ENCODE peak calls at places on chromosome 19, in four cellular contexts. One of them, this sample, is unnamed.

GRCh38 chr19:29475469-29475868 is 50.3 kb upstream of the VSTM2B start:
- DNase-seq in K562: no peak
- DNase-seq in HepG2: no peak
- DNase-seq in GM12878: no peak
- DNase-seq in this sample: no peak

GRCh38 chr19:2426661-2427322 is 594 bp downstream of the TIMM13 start:
- DNase-seq in K562: peak; percentile 90
- DNase-seq in GM12878: no peak
- DNase-seq in HepG2: peak; percentile 64
- DNase-seq in this sample: peak; percentile 61

GRCh38 chr19:47540748-47541147 is 25.9 kb upstream of the NAPA start:
- DNase-seq in HepG2: peak; percentile 31
- DNase-seq in K562: peak; percentile 45
- DNase-seq in GM12878: no peak
- DNase-seq in this sample: peak; percentile 36

GRCh38 chr19:41734585-41734984 is 20.7 kb upstream of the CEACAM6 start:
- DNase-seq in K562: no peak
- DNase-seq in HepG2: no peak
- DNase-seq in GM12878: no peak
- DNase-seq in this sample: no peak

GRCh38 chr19:56538761-56539263 is at the start of gene ZFP28:
- DNase-seq in HepG2: no peak
- DNase-seq in GM12878: no peak
- DNase-seq in K562: peak; percentile 5
- DNase-seq in this sample: peak; percentile 61

GRCh38 chr19:47305309-47305751 is 4.3 kb upstream of the C5AR1 start:
- DNase-seq in HepG2: peak; percentile 81
- DNase-seq in K562: peak; percentile 77
- DNase-seq in GM12878: peak; percentile 62
- DNase-seq in this sample: peak; percentile 88

GRCh38 chr19:54707932-54708331 is 16.3 kb upstream of the KIR3DL3 start:
- DNase-seq in HepG2: no peak
- DNase-seq in K562: no peak
- DNase-seq in GM12878: no peak
- DNase-seq in this sample: no peak

GRCh38 chr19:29587059-29587458 is 19.0 kb upstream of the POP4 start:
- DNase-seq in HepG2: no peak
- DNase-seq in K562: no peak
- DNase-seq in GM12878: no peak
- DNase-seq in this sample: no peak

GRCh38 chr19:46181386-46181774 is 33.3 kb downstream of the IGFL2 start:
- DNase-seq in GM12878: no peak
- DNase-seq in HepG2: no peak
- DNase-seq in K562: no peak
- DNase-seq in this sample: no peak

GRCh38 chr19:4606921-4607678 is 32.2 kb upstream of the TNFAIP8L1 start:
- DNase-seq in K562: peak; percentile 57
- DNase-seq in HepG2: no peak
- DNase-seq in GM12878: no peak
- DNase-seq in this sample: peak; percentile 53

GRCh38 chr19:33303791-33304759 is 1.7 kb upstream of the CEBPA start:
- DNase-seq in HepG2: no peak
- DNase-seq in GM12878: no peak
- DNase-seq in K562: no peak
- DNase-seq in this sample: no peak

GRCh38 chr19:1106841-1107654 is 3.3 kb downstream of the GPX4 start:
- DNase-seq in GM12878: no peak
- DNase-seq in K562: no peak
- DNase-seq in HepG2: peak; percentile 20
- DNase-seq in this sample: no peak

GRCh38 chr19:54608792-54609191 is 15.4 kb downstream of the LILRA1 start:
- DNase-seq in K562: no peak
- DNase-seq in HepG2: no peak
- DNase-seq in GM12878: no peak
- DNase-seq in this sample: no peak

GRCh38 chr19:48644839-48645651 is 942 bp downstream of the CA11 start:
- DNase-seq in GM12878: no peak
- DNase-seq in K562: peak; percentile 55
- DNase-seq in HepG2: peak; percentile 53
- DNase-seq in this sample: peak; percentile 80

GRCh38 chr19:816500-816857 is 5.3 kb downstream of the PLPPR3 start:
- DNase-seq in HepG2: no peak
- DNase-seq in GM12878: no peak
- DNase-seq in K562: no peak
- DNase-seq in this sample: no peak

GRCh38 chr19:50285833-50286232 is 43.3 kb downstream of the KCNC3 start:
- DNase-seq in HepG2: no peak
- DNase-seq in GM12878: no peak
- DNase-seq in K562: no peak
- DNase-seq in this sample: no peak
- TF ChIP-seq CBFB in HepG2: no peak
- TF ChIP-seq CBFB in GM12878: no peak
- TF ChIP-seq CBFB in K562: no peak
- TF ChIP-seq CBFB in this sample: no peak

GRCh38 chr19:13102666-13103584 is at the start of gene LYL1:
- DNase-seq in HepG2: peak; percentile 45
- DNase-seq in K562: peak; percentile 93
- DNase-seq in GM12878: no peak
- DNase-seq in this sample: peak; percentile 67

GRCh38 chr19:13102416-13102665 is 317 bp downstream of the LYL1 start:
- DNase-seq in K562: no peak
- DNase-seq in HepG2: no peak
- DNase-seq in GM12878: no peak
- DNase-seq in this sample: no peak

GRCh38 chr19:13103585-13103923 is 896 bp upstream of the LYL1 start:
- DNase-seq in HepG2: no peak
- DNase-seq in K562: peak; percentile 30
- DNase-seq in GM12878: no peak
- DNase-seq in this sample: no peak

GRCh38 chr19:13104848-13105646 is 2.4 kb upstream of the LYL1 start:
- DNase-seq in HepG2: no peak
- DNase-seq in K562: no peak
- DNase-seq in GM12878: no peak
- DNase-seq in this sample: no peak

DNA sequence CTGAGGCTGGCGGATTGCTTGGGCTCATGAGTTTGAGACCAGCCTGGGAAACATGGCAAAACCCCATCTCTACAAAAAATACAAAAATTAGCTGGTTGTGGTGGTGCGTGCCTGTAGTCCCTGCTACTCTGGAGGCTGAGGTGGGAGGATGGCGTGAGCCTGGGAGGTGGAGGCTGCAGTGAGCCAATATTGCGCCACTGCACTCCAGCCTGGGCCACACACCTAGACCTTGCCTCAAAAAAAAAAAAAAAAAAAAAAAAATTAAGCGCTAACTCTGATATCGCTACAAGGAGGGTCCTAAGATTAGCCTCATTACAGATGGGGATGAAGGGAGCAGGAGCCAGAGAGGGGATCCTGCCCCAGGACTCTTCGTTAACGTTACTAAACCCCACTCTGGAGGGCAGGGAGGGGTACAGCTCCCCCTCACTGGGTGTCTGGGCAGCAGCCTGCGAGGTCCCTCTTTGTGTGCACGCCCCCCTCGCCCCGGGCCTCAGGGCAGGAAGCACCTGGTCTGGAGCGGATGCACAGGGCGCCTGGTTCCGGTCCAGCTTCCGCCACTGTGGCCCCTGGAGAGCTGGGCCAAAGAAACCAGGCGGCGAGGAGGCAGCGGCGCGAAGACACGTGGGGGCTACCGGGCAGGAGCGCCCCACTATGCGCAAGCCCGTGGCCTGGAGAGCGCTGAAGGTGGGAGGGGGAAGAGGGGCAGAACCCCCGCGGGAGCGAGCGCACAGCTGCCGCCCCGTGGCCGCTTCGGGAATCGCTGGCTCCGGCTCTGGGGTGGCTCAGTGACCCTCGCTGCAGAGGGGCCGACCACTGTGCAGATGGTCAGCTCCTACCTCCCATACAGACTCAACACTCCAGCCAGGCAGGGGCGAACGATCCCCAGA is 1.5 kb upstream of the LYL1 start:
- DNase-seq in HepG2: no peak
- DNase-seq in GM12878: no peak
- DNase-seq in K562: peak; percentile 71
- DNase-seq in this sample: peak; percentile 82
- TF ChIP-seq TCF7 in HepG2: no peak
- TF ChIP-seq TCF7 in GM12878: no peak
- TF ChIP-seq TCF7 in K562: no peak
- TF ChIP-seq TCF7 in this sample: no peak

GRCh38 chr19:3515891-3516422 is 9.8 kb downstream of the FZR1 start:
- DNase-seq in K562: no peak
- DNase-seq in HepG2: no peak
- DNase-seq in GM12878: no peak
- DNase-seq in this sample: no peak
- TF ChIP-seq CBFB in K562: no peak
- TF ChIP-seq CBFB in HepG2: no peak
- TF ChIP-seq CBFB in GM12878: no peak
- TF ChIP-seq CBFB in this sample: no peak

DNA sequence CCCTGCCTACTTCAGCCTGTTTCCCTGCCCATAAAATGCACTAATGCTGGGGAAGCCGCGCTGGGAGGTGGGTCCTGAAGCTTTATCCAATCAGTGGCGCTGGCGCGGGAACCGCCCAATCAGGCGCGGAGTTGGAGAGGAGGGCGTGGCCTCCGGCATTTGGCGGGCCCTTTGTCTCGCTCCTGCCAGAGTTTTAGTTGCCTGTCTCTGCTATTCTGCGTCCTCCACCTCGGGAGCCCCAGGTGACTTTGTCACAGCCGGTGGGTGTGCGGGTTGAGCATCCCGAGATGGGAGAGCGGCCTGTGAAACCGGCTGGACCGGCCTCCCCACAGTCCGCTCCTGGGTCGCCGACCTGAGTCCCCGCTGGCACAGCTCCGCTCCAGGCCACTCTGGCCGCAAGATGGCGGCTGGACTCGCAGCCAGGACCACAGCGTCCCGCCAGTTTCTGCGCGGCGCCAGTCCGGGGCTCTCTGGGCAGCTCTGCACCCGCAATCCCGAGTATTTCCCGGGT is 30.7 kb upstream of the ZNF429 start:
- DNase-seq in GM12878: no peak
- DNase-seq in HepG2: no peak
- DNase-seq in K562: no peak
- DNase-seq in this sample: peak; percentile 85
- TF ChIP-seq TCF7 in GM12878: no peak
- TF ChIP-seq TCF7 in HepG2: no peak
- TF ChIP-seq TCF7 in K562: no peak
- TF ChIP-seq TCF7 in this sample: no peak

GRCh38 chr19:18361646-18362045 is 21.2 kb downstream of the PGPEP1 start:
- DNase-seq in HepG2: no peak
- DNase-seq in K562: peak; percentile 4
- DNase-seq in GM12878: no peak
- DNase-seq in this sample: no peak

GRCh38 chr19:18366027-18366435 is 19.9 kb upstream of the GDF15 start:
- DNase-seq in K562: peak; percentile 10
- DNase-seq in HepG2: no peak
- DNase-seq in GM12878: no peak
- DNase-seq in this sample: no peak

GRCh38 chr19:18362934-18363542 is 22.6 kb downstream of the PGPEP1 start:
- DNase-seq in HepG2: peak; percentile 54
- DNase-seq in GM12878: no peak
- DNase-seq in K562: peak; percentile 5
- DNase-seq in this sample: no peak

GRCh38 chr19:18363787-18364186 is 22.2 kb upstream of the GDF15 start:
- DNase-seq in HepG2: no peak
- DNase-seq in GM12878: no peak
- DNase-seq in K562: no peak
- DNase-seq in this sample: no peak

DNA sequence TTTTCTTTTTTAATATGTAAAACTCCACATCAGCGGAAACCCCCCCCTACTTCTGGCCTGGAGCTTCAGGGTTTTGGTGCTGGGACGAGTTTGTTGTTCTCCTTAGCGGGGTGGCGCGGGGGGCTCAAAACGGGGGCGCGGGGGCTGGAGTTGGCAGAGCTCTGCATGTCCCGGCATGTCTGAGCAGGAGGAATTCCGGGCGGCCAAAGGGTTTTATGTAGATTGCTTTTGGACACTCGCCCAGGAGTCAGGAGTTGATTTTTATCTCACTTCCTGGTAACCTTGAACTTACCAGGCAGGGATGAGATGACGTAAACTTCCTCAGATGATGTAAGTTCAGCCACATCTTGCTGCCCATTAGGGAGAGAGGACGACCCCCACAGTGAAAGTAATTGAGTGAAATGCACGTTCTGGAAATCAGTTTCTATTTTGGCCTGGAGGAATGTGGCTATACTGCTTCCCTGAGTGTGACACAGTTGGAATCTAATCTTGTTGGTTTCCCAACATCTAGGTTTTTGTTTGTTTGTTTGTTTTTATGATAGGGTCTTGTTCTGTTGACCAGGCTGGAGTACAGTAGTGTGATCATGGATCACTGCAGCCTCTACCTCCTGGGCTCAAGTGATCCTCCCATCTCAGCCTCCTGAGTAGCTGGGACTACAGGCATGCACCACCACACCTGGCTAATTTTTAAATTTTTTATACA is 21.0 kb upstream of the GDF15 start:
- DNase-seq in HepG2: peak; percentile 97
- DNase-seq in GM12878: no peak
- DNase-seq in K562: peak; percentile 68
- DNase-seq in this sample: peak; percentile 38
- TF ChIP-seq CBFB in HepG2: peak; percentile 63
- TF ChIP-seq CBFB in GM12878: no peak
- TF ChIP-seq CBFB in K562: no peak
- TF ChIP-seq CBFB in this sample: no peak